ENCODE peak calls at places on chromosome 11, in four cellular contexts. One of them, this sample, is unnamed.

GRCh38 chr11:73559758-73560157 is 38.2 kb downstream of the FAM168A start:
- DNase-seq in fibroblast of lung: no peak
- DNase-seq in GM23248: no peak
- DNase-seq in K562: no peak
- DNase-seq in this sample: no peak

GRCh38 chr11:11036185-11037161 is 178.6 kb upstream of the ZBED5 start:
- DNase-seq in fibroblast of lung: peak; percentile 74
- DNase-seq in GM23248: peak; percentile 77
- DNase-seq in K562: peak; percentile 42
- DNase-seq in this sample: peak; percentile 86

GRCh38 chr11:59898046-59898445 is 19.5 kb downstream of the OOSP3 start:
- DNase-seq in fibroblast of lung: no peak
- DNase-seq in GM23248: no peak
- DNase-seq in K562: no peak
- DNase-seq in this sample: no peak

GRCh38 chr11:16148301-16148787 is 208.0 kb downstream of the SOX6 start:
- DNase-seq in fibroblast of lung: peak; percentile 27
- DNase-seq in GM23248: no peak
- DNase-seq in K562: no peak
- DNase-seq in this sample: peak; percentile 55

GRCh38 chr11:4038973-4039372 is 55.6 kb upstream of the RRM1 start:
- DNase-seq in fibroblast of lung: no peak
- DNase-seq in GM23248: peak; percentile 54
- DNase-seq in K562: no peak
- DNase-seq in this sample: no peak

GRCh38 chr11:56700242-56700918 is 1.5 kb downstream of the OR9G1 start:
- DNase-seq in fibroblast of lung: no peak
- DNase-seq in GM23248: no peak
- DNase-seq in K562: no peak
- DNase-seq in this sample: no peak

GRCh38 chr11:10320164-10320563 is 15.3 kb downstream of the ADM start:
- DNase-seq in fibroblast of lung: no peak
- DNase-seq in GM23248: no peak
- DNase-seq in K562: no peak
- DNase-seq in this sample: no peak

GRCh38 chr11:101582242-101583052 is 1.4 kb downstream of the TRPC6 start:
- DNase-seq in fibroblast of lung: peak; percentile 15
- DNase-seq in GM23248: peak; percentile 29
- DNase-seq in K562: no peak
- DNase-seq in this sample: peak; percentile 40

GRCh38 chr11:27698872-27699241 is 1.4 kb downstream of the BDNF start:
- DNase-seq in fibroblast of lung: peak; percentile 88
- DNase-seq in GM23248: peak; percentile 92
- DNase-seq in K562: peak; percentile 83
- DNase-seq in this sample: peak; percentile 95

GRCh38 chr11:72755794-72756285 is 3.6 kb upstream of the ARAP1 start:
- DNase-seq in fibroblast of lung: no peak
- DNase-seq in GM23248: no peak
- DNase-seq in K562: no peak
- DNase-seq in this sample: no peak

GRCh38 chr11:90532125-90532524 is 309.3 kb upstream of the CHORDC1 start:
- DNase-seq in fibroblast of lung: no peak
- DNase-seq in GM23248: no peak
- DNase-seq in K562: no peak
- DNase-seq in this sample: no peak

GRCh38 chr11:88523362-88524028 is 186.0 kb upstream of the CTSC start:
- DNase-seq in fibroblast of lung: no peak
- DNase-seq in GM23248: peak; percentile 35
- DNase-seq in K562: no peak
- DNase-seq in this sample: no peak

GRCh38 chr11:65625628-65626342 is 10.2 kb downstream of the PCNX3 start:
- DNase-seq in fibroblast of lung: peak; percentile 43
- DNase-seq in GM23248: peak; percentile 65
- DNase-seq in K562: peak; percentile 39
- DNase-seq in this sample: peak; percentile 72

GRCh38 chr11:94060401-94060800 is 39.2 kb downstream of the HEPHL1 start:
- DNase-seq in fibroblast of lung: no peak
- DNase-seq in GM23248: peak; percentile 2
- DNase-seq in K562: no peak
- DNase-seq in this sample: no peak

GRCh38 chr11:113114452-113115027 is 153.3 kb downstream of the NCAM1 start:
- DNase-seq in fibroblast of lung: peak; percentile 59
- DNase-seq in GM23248: peak; percentile 75
- DNase-seq in K562: no peak
- DNase-seq in this sample: peak; percentile 73

GRCh38 chr11:35265755-35266454 is 126.9 kb downstream of the CD44 start:
- DNase-seq in fibroblast of lung: no peak
- DNase-seq in GM23248: no peak
- DNase-seq in K562: no peak
- DNase-seq in this sample: no peak

GRCh38 chr11:86097965-86098364 is 29.1 kb upstream of the PICALM start:
- DNase-seq in fibroblast of lung: no peak
- DNase-seq in GM23248: no peak
- DNase-seq in K562: no peak
- DNase-seq in this sample: no peak

GRCh38 chr11:70505761-70506657 is 107.7 kb downstream of the CTTN start:
- DNase-seq in fibroblast of lung: no peak
- DNase-seq in GM23248: peak; percentile 43
- DNase-seq in K562: no peak
- DNase-seq in this sample: no peak

DNA sequence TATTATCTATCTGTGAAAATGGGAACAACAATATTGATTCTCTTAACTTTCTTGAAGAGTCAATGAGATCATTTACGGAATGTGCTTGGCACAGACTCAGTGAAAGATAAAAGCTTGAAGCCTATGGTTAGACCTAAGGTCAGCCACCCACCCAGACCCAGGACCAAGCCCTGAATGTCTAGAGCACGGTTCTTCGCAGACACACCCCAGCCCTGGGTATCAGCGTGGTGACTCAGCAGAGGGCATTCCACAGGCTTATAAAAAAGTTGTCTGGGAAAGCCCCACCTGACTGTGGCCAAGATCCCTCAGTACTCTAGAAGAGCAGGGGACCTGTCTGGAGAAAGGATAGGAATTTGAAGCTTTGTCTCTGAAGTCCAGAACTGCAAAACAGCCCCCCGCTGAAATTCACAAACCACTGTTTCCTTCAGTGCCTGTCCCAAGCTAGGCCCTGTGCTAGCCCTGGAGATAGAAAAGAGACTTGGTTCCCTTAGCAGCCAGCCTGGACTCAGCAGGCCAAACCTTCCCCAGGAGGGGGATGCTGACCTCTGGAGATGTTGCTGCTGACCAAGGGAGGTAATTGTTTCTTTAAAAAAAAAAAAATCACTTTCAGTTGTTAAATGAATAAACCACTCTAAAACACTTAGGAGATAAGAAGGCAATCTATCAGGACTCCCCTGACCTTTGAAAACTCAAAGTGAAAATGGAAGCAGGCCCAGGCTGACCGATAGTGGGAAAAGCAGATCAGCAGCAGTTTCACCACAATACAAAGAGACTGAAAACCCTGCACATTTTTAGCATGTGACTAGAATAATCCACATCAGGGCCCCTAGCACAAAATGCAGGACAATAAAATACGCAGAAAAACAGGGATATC is 114.0 kb downstream of the ABTB2 start:
- DNase-seq in fibroblast of lung: peak; percentile 27
- DNase-seq in GM23248: peak; percentile 79
- DNase-seq in K562: peak; percentile 47
- DNase-seq in this sample: no peak
- H3K4me2 ChIP-seq in fibroblast of lung: peak overlapping the region; percentile 27
- H3K4me2 ChIP-seq in GM23248: no peak overlapping the region
- H3K4me2 ChIP-seq in K562: no peak overlapping the region
- H3K4me2 ChIP-seq in this sample: no peak overlapping the region

DNA sequence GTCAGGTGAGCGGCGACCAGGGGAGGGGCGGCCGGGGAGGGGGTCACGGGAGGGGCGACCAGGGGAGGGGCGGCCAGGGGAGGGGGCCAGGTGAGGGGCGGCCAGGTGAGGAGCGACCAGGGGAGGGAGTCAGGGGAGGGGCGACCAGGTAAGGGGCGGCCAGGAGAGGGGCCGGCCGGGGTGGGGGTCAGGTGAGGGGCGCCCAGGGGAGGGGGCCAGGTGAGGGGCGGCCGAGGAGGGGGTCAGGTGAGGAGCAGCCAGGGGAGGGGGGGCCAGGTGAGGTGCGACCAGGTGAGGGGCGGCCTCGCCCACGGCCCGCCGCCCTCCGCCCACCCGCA is 363 bp downstream of the TESMIN start:
- DNase-seq in fibroblast of lung: no peak
- DNase-seq in GM23248: no peak
- DNase-seq in K562: no peak
- DNase-seq in this sample: no peak
- H3K4me3 ChIP-seq in fibroblast of lung: no peak overlapping the region
- H3K4me3 ChIP-seq in GM23248: peak overlapping the region; percentile 64
- H3K4me3 ChIP-seq in K562: peak overlapping the region; percentile 62
- H3K4me3 ChIP-seq in this sample: peak overlapping the region; percentile 65

GRCh38 chr11:110467556-110467955 is 37.8 kb downstream of the FDX1 start:
- DNase-seq in fibroblast of lung: no peak
- DNase-seq in GM23248: no peak
- DNase-seq in K562: no peak
- DNase-seq in this sample: no peak
- TF ChIP-seq EZH2 in fibroblast of lung: no peak
- TF ChIP-seq EZH2 in GM23248: no peak
- TF ChIP-seq EZH2 in K562: no peak
- TF ChIP-seq EZH2 in this sample: no peak

GRCh38 chr11:13143486-13144297 is 133.9 kb upstream of the BMAL1 start:
- DNase-seq in fibroblast of lung: no peak
- DNase-seq in GM23248: peak; percentile 29
- DNase-seq in K562: no peak
- DNase-seq in this sample: no peak
- H3K4me2 ChIP-seq in fibroblast of lung: no peak overlapping the region
- H3K4me2 ChIP-seq in GM23248: no peak overlapping the region
- H3K4me2 ChIP-seq in K562: no peak overlapping the region
- H3K4me2 ChIP-seq in this sample: no peak overlapping the region

DNA sequence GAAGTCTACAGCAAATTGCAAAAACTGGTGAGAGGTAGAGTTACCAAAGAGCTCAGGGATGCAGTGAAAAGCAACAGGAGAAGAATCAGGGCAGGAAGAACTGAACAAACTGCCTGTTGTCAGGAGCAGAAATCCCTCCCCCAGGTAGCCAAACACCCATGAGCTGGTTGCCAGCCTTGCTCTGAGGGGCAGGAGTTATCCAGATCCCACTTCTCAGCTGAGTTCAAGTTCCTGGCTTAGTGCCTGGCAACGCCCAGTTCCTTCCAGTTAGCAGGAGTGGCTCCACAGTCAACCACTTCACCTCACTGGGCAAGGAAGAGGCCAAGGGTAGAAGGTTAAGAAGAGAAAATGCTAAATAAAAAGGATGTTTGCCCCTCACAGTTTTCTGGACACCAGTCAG is 1.9 kb upstream of the MPZL2 start:
- DNase-seq in fibroblast of lung: no peak
- DNase-seq in GM23248: no peak
- DNase-seq in K562: no peak
- DNase-seq in this sample: no peak
- H3K4me3 ChIP-seq in fibroblast of lung: no peak overlapping the region
- H3K4me3 ChIP-seq in GM23248: no peak overlapping the region
- H3K4me3 ChIP-seq in K562: no peak overlapping the region
- H3K4me3 ChIP-seq in this sample: no peak overlapping the region

GRCh38 chr11:22341582-22341919 is 3.4 kb downstream of the SLC17A6 start:
- DNase-seq in fibroblast of lung: no peak
- DNase-seq in GM23248: no peak
- DNase-seq in K562: no peak
- DNase-seq in this sample: peak; percentile 26
- TF ChIP-seq EZH2 in fibroblast of lung: peak; percentile 31
- TF ChIP-seq EZH2 in GM23248: no peak
- TF ChIP-seq EZH2 in K562: no peak
- TF ChIP-seq EZH2 in this sample: no peak

GRCh38 chr11:121112498-121113455 is 11.7 kb downstream of the TECTA start:
- DNase-seq in fibroblast of lung: peak; percentile 77
- DNase-seq in GM23248: peak; percentile 89
- DNase-seq in K562: peak; percentile 30
- DNase-seq in this sample: peak; percentile 81
- H3K4me2 ChIP-seq in fibroblast of lung: no peak overlapping the region
- H3K4me2 ChIP-seq in GM23248: peak overlapping the region; percentile 44
- H3K4me2 ChIP-seq in K562: no peak overlapping the region
- H3K4me2 ChIP-seq in this sample: no peak overlapping the region

This sample was measured in neural progenitor cell.